ENCODE peak calls at places on chromosomes 11 and 22, in eight cellular contexts. U is spleen, F is body of pancreas, G is adrenal gland, T is GM06990, H is coronary artery, Q is HCT116, P is endodermal cell. J is an unnamed sample.

GRCh38 chr22:43244803-43245527 is 58.0 kb upstream of the TTLL12 start:
- DNase-seq in H (no peak), P (no peak), T (no peak), G (no peak), U (no peak), Q (no peak), F (no peak), J (no peak)

GRCh38 chr11:118306556-118306955 is 2.0 kb downstream of the CD3E start:
- DNase-seq in G (no peak), T (no peak), F (no peak), P (no peak), Q (no peak), U (no peak), H (no peak), J (no peak)

GRCh38 chr11:4094348-4095291 is at the start of gene RRM1:
- DNase-seq in Q (peak), P (peak), H (peak), F (peak), U (peak), G (peak), T (peak), J (peak)

GRCh38 chr11:19561011-19561410 is 151.6 kb upstream of the NAV2 start:
- DNase-seq in Q (no peak), U (no peak), H (no peak), F (no peak), P (no peak), T (no peak), G (no peak), J (no peak)

GRCh38 chr11:41499429-41499828 is 40.0 kb upstream of the LRRC4C start:
- DNase-seq in H (no peak), T (no peak), U (no peak), F (no peak), Q (no peak), P (no peak), G (no peak), J (no peak)

GRCh38 chr22:42303304-42304020 is 33.0 kb upstream of the TCF20 start:
- DNase-seq in G (no peak), F (no peak), Q (no peak), U (no peak), P (no peak), T (no peak), H (no peak), J (no peak)

GRCh38 chr11:74388678-74389327 is 9.4 kb downstream of the PGM2L1 start:
- DNase-seq in F (peak), G (peak), H (no peak), T (peak), Q (no peak), P (peak), U (no peak), J (peak)

GRCh38 chr11:790721-791564 is 1.1 kb upstream of the CEND1 start:
- DNase-seq in Q (no peak), H (no peak), F (no peak), P (peak), T (no peak), G (no peak), U (peak), J (no peak)

GRCh38 chr11:115623021-115623451 is 118.8 kb upstream of the CADM1 start:
- DNase-seq in F (peak), Q (no peak), T (no peak), P (no peak), G (peak), U (peak), H (peak), J (no peak)

GRCh38 chr11:5123802-5124521 is 14.2 kb downstream of the OR52A5 start:
- DNase-seq in T (peak), U (no peak), F (peak), G (peak), Q (peak), H (no peak), P (peak), J (peak)

GRCh38 chr22:49784987-49785614 is 42.6 kb downstream of the BRD1 start:
- DNase-seq in P (no peak), F (no peak), U (peak), G (no peak), H (no peak), T (no peak), Q (no peak), J (no peak)

GRCh38 chr22:46592390-46592872 is 27.8 kb upstream of the GRAMD4 start:
- DNase-seq in F (no peak), Q (no peak), P (peak), G (peak), T (peak), H (no peak), U (peak), J (peak)

GRCh38 chr22:41862160-41862529 is 29.2 kb downstream of the SREBF2 start:
- DNase-seq in T (peak), Q (no peak), U (no peak), P (no peak), G (peak), F (no peak), H (no peak), J (peak)

GRCh38 chr11:117026593-117027330 is 71.5 kb downstream of the SIK3 start:
- DNase-seq in F (no peak), P (no peak), H (no peak), Q (peak), G (no peak), T (no peak), U (no peak), J (peak)

GRCh38 chr22:45863981-45864751 is 112.8 kb downstream of the WNT7B start:
- DNase-seq in T (peak), F (peak), G (peak), Q (peak), H (peak), P (peak), U (peak), J (peak)

GRCh38 chr11:7032692-7033091 is 12.4 kb downstream of the NLRP14 start:
- DNase-seq in F (no peak), P (no peak), G (no peak), U (no peak), Q (no peak), H (no peak), T (no peak), J (no peak)

GRCh38 chr11:99739464-99740089 is 718.8 kb downstream of the CNTN5 start:
- DNase-seq in P (peak), T (no peak), G (peak), Q (no peak), U (no peak), H (no peak), F (no peak), J (peak)

GRCh38 chr11:19714387-19715363 is 2.0 kb downstream of the NAV2 start:
- DNase-seq in Q (no peak), G (peak), P (peak), H (peak), F (peak), T (no peak), U (no peak), J (no peak)

GRCh38 chr11:93000511-93001476 is 31.3 kb downstream of the MTNR1B start:
- DNase-seq in T (no peak), H (no peak), U (no peak), P (no peak), G (peak), F (no peak), Q (peak), J (no peak)

GRCh38 chr22:38567531-38568245 is 2.3 kb downstream of the DMC1 start:
- DNase-seq in Q (no peak), H (no peak), F (no peak), T (no peak), P (no peak), U (no peak), G (no peak), J (no peak)

GRCh38 chr22:38569181-38569971 is 607 bp downstream of the DMC1 start:
- DNase-seq in G (no peak), P (no peak), T (no peak), H (no peak), Q (no peak), F (no peak), U (peak), J (peak)

GRCh38 chr22:38572065-38572464 is 2.1 kb upstream of the DMC1 start:
- DNase-seq in G (peak), Q (peak), U (no peak), H (no peak), P (peak), F (peak), T (peak), J (peak)

GRCh38 chr22:38569972-38570840 is at the start of gene DMC1:
- DNase-seq in F (peak), P (peak), Q (peak), U (peak), H (peak), G (peak), T (peak), J (peak)

DNA sequence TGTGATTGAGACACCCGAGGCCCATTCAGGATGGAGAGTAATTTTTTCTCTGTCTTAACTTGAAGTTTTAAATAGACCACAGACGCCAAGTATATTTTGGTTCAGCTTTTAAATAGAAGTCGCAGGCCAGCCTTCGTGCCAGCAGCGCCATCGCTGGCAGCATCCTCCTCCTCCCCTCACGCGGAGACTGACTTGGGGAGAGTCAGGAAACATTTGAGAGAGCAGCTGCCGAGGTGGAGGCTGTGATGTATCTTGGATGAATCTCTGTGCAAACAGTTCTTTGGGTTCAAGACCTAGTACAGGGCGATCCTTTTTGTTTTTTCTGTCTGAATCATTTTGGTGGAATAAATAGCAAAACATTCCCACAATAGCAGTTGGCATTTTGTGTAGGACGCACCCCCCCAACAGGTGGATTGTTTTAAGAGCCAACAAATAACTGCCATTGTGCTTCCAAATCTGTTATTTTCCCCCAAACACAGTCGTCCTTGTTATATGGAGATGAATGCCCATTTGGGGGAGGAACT is 920 bp upstream of the DMC1 start:
- DNase-seq in H (peak), T (no peak), U (peak), F (peak), G (peak), Q (peak), P (peak), J (peak)
- TF ChIP-seq CTCF in H (no peak), T (peak), U (no peak), F (no peak), G (no peak), Q (no peak), P (peak), J (no peak)

GRCh38 chr22:23068096-23068831 is 2.1 kb upstream of the GNAZ start:
- DNase-seq in F (no peak), U (peak), H (peak), G (peak), P (peak), Q (no peak), T (no peak), J (no peak)

GRCh38 chr22:23066200-23067022 is 3.9 kb upstream of the GNAZ start:
- DNase-seq in P (peak), F (no peak), T (no peak), H (peak), U (peak), G (no peak), Q (no peak), J (no peak)

GRCh38 chr22:23065495-23066122 is 4.7 kb upstream of the GNAZ start:
- DNase-seq in P (peak), Q (no peak), F (no peak), U (peak), G (no peak), H (peak), T (no peak), J (no peak)

GRCh38 chr22:23067691-23068090 is 2.6 kb upstream of the GNAZ start:
- DNase-seq in P (peak), T (no peak), F (no peak), G (peak), Q (no peak), U (peak), H (no peak), J (no peak)

GRCh38 chr22:23067023-23067650 is 3.2 kb upstream of the GNAZ start:
- DNase-seq in T (no peak), G (no peak), H (peak), F (no peak), Q (no peak), U (peak), P (peak), J (no peak)
- H3K4me3 ChIP-seq in T (no peak), G (no peak), H (no peak), F (no peak), Q (no peak), U (no peak), P (no peak), J (no peak)

DNA sequence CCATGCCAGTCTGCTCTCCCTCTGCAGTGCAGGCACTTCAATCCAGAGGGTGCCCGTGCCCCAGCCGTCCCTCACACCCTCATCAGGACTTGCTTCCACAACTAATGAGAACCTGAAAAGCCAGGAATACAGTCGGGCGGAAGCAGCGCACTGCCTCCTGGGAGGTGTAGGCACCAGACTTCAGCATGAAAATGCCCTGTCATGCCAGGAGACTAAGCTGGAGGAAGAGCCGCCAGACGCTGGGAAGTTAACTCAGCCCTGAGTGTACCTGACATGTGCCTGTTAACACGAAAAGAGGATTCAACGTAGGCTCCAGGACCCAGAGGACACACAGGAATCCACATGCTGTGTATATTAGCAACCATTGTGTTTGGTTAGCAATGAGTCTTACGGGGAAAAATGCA is 40.0 kb upstream of the FLI1 start:
- DNase-seq in P (peak), H (no peak), G (peak), T (no peak), Q (no peak), U (peak), F (peak), J (no peak)
- TF ChIP-seq CTCF in P (peak), H (no peak), G (peak), T (no peak), Q (no peak), U (no peak), F (no peak), J (no peak)

GRCh38 chr11:17972987-17973386 is 39.9 kb downstream of the SERGEF start:
- DNase-seq in T (no peak), G (peak), P (peak), Q (peak), H (no peak), F (peak), U (no peak), J (peak)

GRCh38 chr11:17976651-17977050 is 36.2 kb downstream of the SERGEF start:
- DNase-seq in F (no peak), U (no peak), P (no peak), T (no peak), G (no peak), H (no peak), Q (no peak), J (no peak)

GRCh38 chr11:17979770-17980371 is 33.0 kb downstream of the SERGEF start:
- DNase-seq in U (no peak), G (peak), P (peak), F (peak), T (no peak), Q (no peak), H (no peak), J (peak)

GRCh38 chr11:17978553-17979287 is 34.1 kb downstream of the SERGEF start:
- DNase-seq in G (peak), U (no peak), Q (no peak), T (no peak), H (no peak), P (peak), F (peak), J (peak)

GRCh38 chr11:17974246-17974645 is 38.6 kb downstream of the SERGEF start:
- DNase-seq in U (no peak), Q (no peak), H (no peak), G (no peak), T (no peak), F (no peak), P (no peak), J (no peak)
- H3K4me3 ChIP-seq in U (no peak), Q (no peak), H (no peak), G (no peak), T (no peak), F (no peak), P (no peak), J (no peak)

DNA sequence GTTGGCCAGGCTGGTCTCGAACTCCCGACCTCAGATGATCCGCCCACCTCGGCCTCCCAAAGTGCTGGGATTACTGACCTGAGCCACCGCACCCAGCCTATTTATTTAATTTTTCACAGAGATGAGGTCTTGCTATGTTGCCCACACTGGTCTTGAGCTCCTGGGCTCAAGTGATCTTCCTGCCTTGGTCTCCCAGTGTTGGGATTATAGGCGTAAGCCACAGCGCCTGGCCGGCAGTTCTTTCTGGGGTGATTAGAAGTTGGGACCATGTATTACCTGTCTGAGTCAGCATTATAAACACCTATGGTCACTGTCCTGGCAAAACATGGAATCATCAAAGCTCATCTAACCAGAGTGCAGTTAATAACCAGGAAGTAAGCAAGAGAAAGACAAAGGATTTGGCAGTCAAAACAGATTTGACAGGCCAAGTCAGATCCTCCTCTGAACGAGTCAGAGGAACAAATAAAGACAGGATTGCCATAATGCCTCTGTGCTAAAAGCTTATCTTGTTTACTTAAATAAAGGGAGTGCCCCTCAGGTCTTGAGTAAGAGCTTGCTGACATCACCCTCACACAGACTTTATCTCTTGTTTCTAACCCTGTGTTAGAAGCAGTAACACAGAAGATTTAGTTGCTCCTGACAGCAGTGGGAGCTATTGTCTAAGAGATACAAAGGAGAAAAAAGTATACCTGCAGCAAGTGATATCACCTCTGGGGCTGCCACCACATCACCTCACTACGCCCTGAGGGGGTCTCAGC is 3.7 kb downstream of the SERPIND1 start:
- DNase-seq in F (peak), H (no peak), P (no peak), T (no peak), Q (peak), G (peak), U (no peak), J (no peak)
- TF ChIP-seq CTCF in F (no peak), H (no peak), P (peak), T (no peak), Q (no peak), G (no peak), U (no peak), J (no peak)

DNA sequence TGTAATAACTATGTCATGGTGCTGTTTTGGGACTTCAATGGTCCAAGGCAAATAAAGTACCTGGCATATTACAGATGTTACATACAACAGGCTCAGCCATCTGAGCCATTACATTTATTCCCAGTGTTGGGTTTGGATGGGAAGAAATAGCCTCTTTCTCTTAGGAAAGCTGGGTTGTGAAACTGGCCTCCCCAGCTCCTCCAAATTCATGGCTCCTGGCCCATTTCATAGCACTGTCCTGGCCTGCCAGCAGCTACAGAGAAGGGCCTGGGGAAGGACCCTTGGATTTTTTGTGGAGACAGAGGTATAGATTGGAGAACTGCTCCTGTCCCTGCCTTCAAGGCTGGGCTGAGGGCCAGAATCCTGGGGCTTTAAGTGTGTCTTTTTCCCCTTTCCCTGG is 18.0 kb downstream of the PKNOX2 start:
- DNase-seq in H (no peak), G (no peak), Q (no peak), P (no peak), U (no peak), T (no peak), F (no peak), J (no peak)
- H3K4me3 ChIP-seq in H (no peak), G (no peak), Q (no peak), P (no peak), U (no peak), T (no peak), F (no peak), J (no peak)

GRCh38 chr22:37487129-37487528 is 945 bp upstream of the MFNG start:
- DNase-seq in Q (no peak), U (no peak), G (no peak), P (no peak), H (no peak), T (no peak), F (no peak), J (no peak)

GRCh38 chr22:37485006-37485713 is 1.0 kb downstream of the MFNG start:
- DNase-seq in P (no peak), T (peak), Q (no peak), G (peak), U (peak), H (no peak), F (no peak), J (peak)

GRCh38 chr22:37487559-37487958 is 1.4 kb upstream of the MFNG start:
- DNase-seq in P (no peak), Q (no peak), U (no peak), G (no peak), T (no peak), H (no peak), F (no peak), J (no peak)

GRCh38 chr22:37485714-37486223 is 415 bp downstream of the MFNG start:
- DNase-seq in G (no peak), T (peak), Q (no peak), F (no peak), H (no peak), U (peak), P (no peak), J (peak)

DNA sequence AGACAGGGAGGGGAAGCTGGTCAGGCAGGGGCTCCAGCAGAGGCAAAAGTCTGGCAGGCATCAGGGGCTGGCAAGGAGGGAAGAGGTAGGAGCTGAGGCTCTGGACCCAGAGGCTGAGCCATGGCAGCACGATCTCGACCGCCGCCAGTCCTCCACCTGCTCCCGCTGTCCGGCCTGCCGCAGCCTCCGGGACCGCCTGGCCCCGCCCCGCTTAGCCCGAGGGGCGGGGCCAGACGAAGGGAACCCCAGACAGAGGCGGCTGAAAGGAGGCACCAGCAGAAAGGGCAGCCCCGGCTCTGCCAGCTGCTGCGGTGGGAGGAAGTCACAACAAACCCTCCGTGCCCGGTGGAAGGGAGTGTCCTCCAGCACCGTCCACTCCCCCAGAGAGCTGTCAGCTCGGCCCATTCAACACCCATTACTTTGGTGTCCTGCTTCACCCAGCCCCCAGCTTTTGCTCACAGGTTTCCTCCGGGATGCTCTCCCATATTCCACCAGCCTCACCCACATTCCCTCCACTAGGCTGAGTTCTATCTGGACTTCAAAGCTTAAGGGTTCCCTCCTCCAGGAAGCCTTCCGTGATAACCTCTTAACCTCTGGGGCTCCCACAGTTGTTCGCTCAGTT is at the start of gene MFNG:
- DNase-seq in H (no peak), P (peak), Q (no peak), F (peak), G (peak), T (peak), U (peak), J (peak)
- TF ChIP-seq CTCF in H (no peak), P (peak), Q (peak), F (no peak), G (peak), T (no peak), U (no peak), J (no peak)